ENCODE peak calls at places on chromosomes 7 and 10, in seven cellular contexts. G is mesendoderm, Y is pancreas, L is adipocyte, A is OCI-LY7, Z is left ventricle myocardium inferior, K is A673. R is an unnamed sample.

GRCh38 chr7:134186801-134187200 is 59.7 kb downstream of the LRGUK start:
- DNase-seq in G (no peak), Y (no peak), L (no peak), A (no peak), Z (no peak), K (no peak), R (no peak)

GRCh38 chr7:106535234-106536026 is 125.5 kb downstream of the CCDC71L start:
- DNase-seq in G (no peak), Y (no peak), L (peak; percentile 57), A (no peak), Z (no peak), K (no peak), R (no peak)

GRCh38 chr10:78502208-78502943 is 468.7 kb downstream of the RPS24 start:
- DNase-seq in G (no peak), Y (no peak), L (peak; percentile 19), A (no peak), Z (no peak), K (peak; percentile 26), R (no peak)

GRCh38 chr7:40221836-40222235 is 87.0 kb downstream of the SUGCT start:
- DNase-seq in G (no peak), Y (no peak), L (peak; percentile 92), A (no peak), Z (no peak), K (peak; percentile 9), R (no peak)

GRCh38 chr7:114574384-114574783 is 159.8 kb downstream of the FOXP2 start:
- DNase-seq in G (peak; percentile 81), Y (no peak), L (peak; percentile 77), A (no peak), Z (no peak), K (no peak), R (no peak)

GRCh38 chr10:63164045-63164722 is 31.1 kb downstream of the NRBF2 start:
- DNase-seq in G (no peak), Y (no peak), L (no peak), A (no peak), Z (no peak), K (no peak), R (no peak)

GRCh38 chr10:98249134-98249533 is 18.9 kb downstream of the LOXL4 start:
- DNase-seq in G (no peak), Y (no peak), L (no peak), A (no peak), Z (no peak), K (no peak), R (no peak)

GRCh38 chr7:34069676-34070075 is 164.3 kb downstream of the BMPER start:
- DNase-seq in G (peak; percentile 8), Y (no peak), L (no peak), A (no peak), Z (no peak), K (peak; percentile 53), R (no peak)

GRCh38 chr7:95905165-95905564 is 132.8 kb downstream of the DYNC1I1 start:
- DNase-seq in G (peak; percentile 34), Y (no peak), L (peak; percentile 10), A (no peak), Z (no peak), K (no peak), R (peak; percentile 52)

GRCh38 chr10:241451-241850 is 106.2 kb downstream of the ZMYND11 start:
- DNase-seq in G (no peak), Y (no peak), L (no peak), A (no peak), Z (no peak), K (no peak), R (no peak)

GRCh38 chr10:94983555-94983954 is 45.1 kb downstream of the CYP2C9 start:
- DNase-seq in G (no peak), Y (no peak), L (no peak), A (no peak), Z (no peak), K (no peak), R (peak; percentile 73)

GRCh38 chr7:39714447-39715091 is 91.2 kb downstream of the RALA start:
- DNase-seq in G (no peak), Y (no peak), L (no peak), A (no peak), Z (no peak), K (no peak), R (no peak)

GRCh38 chr7:108094375-108094774 is 35.8 kb downstream of the LAMB4 start:
- DNase-seq in G (no peak), Y (no peak), L (peak; percentile 89), A (no peak), Z (no peak), K (no peak), R (no peak)

GRCh38 chr7:116591202-116592040 is 66.6 kb downstream of the CAV1 start:
- DNase-seq in G (no peak), Y (no peak), L (peak; percentile 77), A (peak; percentile 16), Z (no peak), K (peak; percentile 68), R (no peak)

GRCh38 chr10:88831709-88832108 is 19.9 kb downstream of the ANKRD22 start:
- DNase-seq in G (peak; percentile 4), Y (no peak), L (no peak), A (no peak), Z (no peak), K (no peak), R (no peak)

GRCh38 chr10:42979181-42979580 is 97.7 kb upstream of the RET start:
- DNase-seq in G (peak; percentile 12), Y (peak; percentile 8), L (no peak), A (no peak), Z (no peak), K (no peak), R (no peak)

GRCh38 chr10:104347295-104348045 is 6.2 kb upstream of the CFAP58 start:
- DNase-seq in G (no peak), Y (no peak), L (no peak), A (peak; percentile 35), Z (no peak), K (no peak), R (no peak)

GRCh38 chr10:78062296-78062695 is 28.6 kb downstream of the RPS24 start:
- DNase-seq in G (no peak), Y (no peak), L (no peak), A (no peak), Z (no peak), K (no peak), R (no peak)

GRCh38 chr10:103958996-103959395 is 7.9 kb upstream of the SLK start:
- DNase-seq in G (no peak), Y (no peak), L (no peak), A (no peak), Z (no peak), K (no peak), R (no peak)

GRCh38 chr7:20350518-20350951 is 19.8 kb downstream of the ITGB8 start:
- DNase-seq in G (peak; percentile 28), Y (no peak), L (peak; percentile 32), A (no peak), Z (no peak), K (peak; percentile 19), R (peak; percentile 45)

GRCh38 chr10:122084286-122085041 is 95.5 kb downstream of the TACC2 start:
- DNase-seq in G (no peak), Y (no peak), L (no peak), A (no peak), Z (no peak), K (no peak), R (no peak)
- H3K4me1 ChIP-seq in G (no peaks in the 10 kb centered on the region), Y (no peaks in the 10 kb centered on the region), L (peaks cover 3% of the 10 kb centered on the region), A (no peaks in the 10 kb centered on the region), Z (peaks cover 71% of the 10 kb centered on the region), K (no peaks in the 10 kb centered on the region), R (no peaks in the 10 kb centered on the region)

DNA sequence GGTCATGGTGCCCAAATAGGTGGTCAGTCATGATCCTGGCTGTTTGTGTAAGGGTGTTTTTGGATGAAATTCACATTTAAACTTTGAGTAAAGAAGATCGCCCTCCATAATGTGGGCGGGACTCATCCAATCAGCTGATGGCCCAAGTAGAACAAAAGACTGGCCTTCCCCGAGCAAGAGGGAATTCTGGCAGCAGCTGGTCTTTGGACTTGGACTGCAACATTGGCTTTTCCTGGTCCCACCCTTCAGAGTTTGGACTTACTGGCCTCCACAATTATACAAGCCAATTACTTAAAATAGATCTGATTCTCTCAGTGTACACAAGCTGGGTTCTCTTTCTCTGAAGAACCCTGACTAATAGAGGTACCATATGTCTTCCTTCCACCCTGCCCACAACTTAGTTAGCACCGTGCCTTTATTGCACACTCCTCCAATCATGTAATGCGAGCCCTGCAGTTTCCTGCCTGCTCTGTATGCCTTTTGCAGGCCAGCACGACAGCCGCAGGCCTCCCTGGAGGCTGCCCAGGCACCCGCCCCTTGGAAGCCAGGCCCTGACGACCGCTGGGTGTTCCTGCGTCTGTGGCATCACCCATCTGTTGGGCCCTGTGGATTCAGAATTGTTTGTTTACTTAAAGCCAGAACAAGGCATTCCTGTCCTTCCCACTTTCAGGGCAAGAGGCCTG is 1.2 kb upstream of the INMT start:
- DNase-seq in G (no peak), Y (no peak), L (peak; percentile 94), A (no peak), Z (peak; percentile 85), K (no peak), R (no peak)
- H3K4me1 ChIP-seq in G (no peaks in the 10 kb centered on the region), Y (no peaks in the 10 kb centered on the region), L (peaks cover 44% of the 10 kb centered on the region), A (no peaks in the 10 kb centered on the region), Z (peaks cover 57% of the 10 kb centered on the region), K (no peaks in the 10 kb centered on the region), R (no peaks in the 10 kb centered on the region)

GRCh38 chr10:132384618-132385510 is 12.1 kb upstream of the PWWP2B start:
- DNase-seq in G (no peak), Y (no peak), L (no peak), A (no peak), Z (no peak), K (no peak), R (no peak)
- H3K4me1 ChIP-seq in G (no peaks in the 10 kb centered on the region), Y (peaks cover 10% of the 10 kb centered on the region), L (peaks cover 13% of the 10 kb centered on the region), A (peaks cover 5% of the 10 kb centered on the region), Z (peaks cover 12% of the 10 kb centered on the region), K (peaks cover 9% of the 10 kb centered on the region), R (peaks cover 9% of the 10 kb centered on the region)

GRCh38 chr7:43584200-43584586 is 1.3 kb downstream of the STK17A start:
- DNase-seq in G (peak; percentile 42), Y (no peak), L (peak; percentile 92), A (peak; percentile 61), Z (no peak), K (peak; percentile 63), R (peak; percentile 22)

GRCh38 chr7:43588477-43589132 is 5.7 kb downstream of the STK17A start:
- DNase-seq in G (no peak), Y (no peak), L (no peak), A (no peak), Z (no peak), K (no peak), R (no peak)

GRCh38 chr7:43585521-43585920 is 2.6 kb downstream of the STK17A start:
- DNase-seq in G (no peak), Y (no peak), L (peak; percentile 88), A (peak; percentile 51), Z (no peak), K (peak; percentile 41), R (no peak)

GRCh38 chr7:43589133-43589478 is 6.2 kb downstream of the STK17A start:
- DNase-seq in G (no peak), Y (no peak), L (no peak), A (no peak), Z (no peak), K (no peak), R (no peak)

DNA sequence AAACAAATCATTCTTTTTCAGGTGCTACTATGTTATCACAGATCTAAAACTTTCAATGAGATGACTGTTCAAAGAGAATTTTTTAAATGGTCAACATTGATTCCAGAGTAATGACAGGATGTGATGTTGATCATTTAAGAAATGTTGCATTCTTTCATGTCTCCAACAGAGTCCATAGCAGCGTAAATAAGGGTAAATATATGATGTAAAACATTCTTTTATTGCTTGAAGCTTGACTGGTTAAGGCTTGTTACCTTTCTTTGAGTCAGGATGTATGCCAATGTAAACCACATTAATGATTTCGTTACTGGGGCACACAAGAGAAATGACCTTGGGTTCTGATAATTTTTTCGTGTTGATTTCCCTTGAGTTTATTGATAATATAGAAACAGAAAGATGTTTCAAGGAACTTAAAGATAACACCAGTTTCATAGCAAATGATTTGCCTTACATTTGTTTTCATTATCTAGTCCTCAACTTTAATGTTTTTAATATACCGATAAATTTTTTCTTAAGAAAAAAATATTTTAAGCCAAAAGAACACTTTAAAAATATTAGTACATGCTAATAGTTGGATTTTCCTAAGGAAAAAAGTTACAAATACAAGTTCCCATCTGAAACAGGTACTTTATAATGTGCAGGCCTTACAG is 3.5 kb downstream of the STK17A start:
- DNase-seq in G (no peak), Y (no peak), L (peak; percentile 40), A (peak; percentile 24), Z (no peak), K (no peak), R (no peak)
- H3K4me1 ChIP-seq in G (peaks cover 6% of the 10 kb centered on the region), Y (peaks cover 33% of the 10 kb centered on the region), L (peaks cover 35% of the 10 kb centered on the region), A (peaks cover 65% of the 10 kb centered on the region), Z (peaks cover 26% of the 10 kb centered on the region), K (peaks cover 39% of the 10 kb centered on the region), R (peaks cover 16% of the 10 kb centered on the region)

R was measured in neural progenitor cell.